ENCODE peak calls at places on chromosomes 3 and 15, in seven cellular contexts. I is breast epithelium; R is activated naive CD4-positive, alpha-beta T cell treated with anti-CD3 and anti-CD28 coated beads, Interleukin-2, amount 10 ng/mL, durations not matched to agents 7 days and 5 days; O is foreskin fibroblast; D is GM10248; V is NCI-H226; A is neural progenitor cell. N is an unnamed sample.
A peak's percentile ranks its signal among the peaks of the same experiment; 100 is the strongest.

GRCh38 chr15:36888018-36888992 is 212.0 kb downstream of the MEIS2 start:
- DNase-seq in V (peak; percentile 71), D (no peak), R (no peak), O (no peak), A (peak; percentile 56), I (no peak), N (no peak)

GRCh38 chr3:131083190-131083863 is 56.6 kb downstream of the NEK11 start:
- DNase-seq in I (no peak), D (no peak), V (no peak), O (peak; percentile 20), A (peak; percentile 67), R (no peak), N (no peak)

GRCh38 chr3:183033746-183034145 is 53.4 kb upstream of the DCUN1D1 start:
- DNase-seq in A (no peak), R (no peak), I (no peak), V (no peak), D (no peak), O (no peak), N (no peak)

GRCh38 chr3:13579089-13579488 is 30.2 kb downstream of the FBLN2 start:
- DNase-seq in D (no peak), A (no peak), V (peak; percentile 71), R (no peak), I (no peak), O (peak; percentile 78), N (no peak)

GRCh38 chr15:34812369-34812768 is 17.0 kb upstream of the ACTC1 start:
- DNase-seq in I (no peak), D (no peak), A (no peak), O (peak; percentile 45), R (no peak), V (no peak), N (no peak)

GRCh38 chr3:142828703-142829304 is 60.1 kb downstream of the PCOLCE2 start:
- DNase-seq in I (peak; percentile 41), D (peak; percentile 71), R (peak; percentile 78), O (peak; percentile 53), V (peak; percentile 64), A (peak; percentile 85), N (peak; percentile 68)

GRCh38 chr3:70631716-70632307 is 319.4 kb upstream of the MDFIC2 start:
- DNase-seq in A (peak; percentile 33), I (no peak), R (no peak), D (no peak), O (no peak), V (no peak), N (no peak)

GRCh38 chr3:196694941-196695848 is 16.9 kb downstream of the CEP19 start:
- DNase-seq in O (no peak), D (no peak), A (no peak), I (no peak), R (no peak), V (no peak), N (no peak)

GRCh38 chr3:148202386-148202785 is 495.3 kb upstream of the AGTR1 start:
- DNase-seq in I (no peak), A (peak; percentile 45), R (no peak), V (no peak), D (no peak), O (no peak), N (no peak)

GRCh38 chr3:53629396-53629711 is 134.9 kb downstream of the CACNA1D start:
- DNase-seq in R (no peak), I (no peak), A (no peak), D (no peak), V (no peak), O (no peak), N (no peak)

GRCh38 chr3:170835346-170835745 is 34.6 kb downstream of the RPL22L1 start:
- DNase-seq in I (no peak), R (no peak), V (no peak), A (peak; percentile 13), O (no peak), D (no peak), N (no peak)

GRCh38 chr15:75639191-75639708 is 774 bp downstream of the IMP3 start:
- DNase-seq in A (no peak), V (peak; percentile 6), I (no peak), O (no peak), D (no peak), R (no peak), N (no peak)

GRCh38 chr3:170038434-170039110 is 777 bp downstream of the GPR160 start:
- DNase-seq in D (peak; percentile 44), I (no peak), O (no peak), R (peak; percentile 44), A (peak; percentile 66), V (no peak), N (peak; percentile 41)

GRCh38 chr3:29649815-29650547 is 369.1 kb downstream of the RBMS3 start:
- DNase-seq in A (no peak), I (no peak), V (no peak), D (no peak), R (no peak), O (peak; percentile 12), N (no peak)

GRCh38 chr15:90903733-90904536 is 833 bp downstream of the MAN2A2 start:
- DNase-seq in D (no peak), O (no peak), R (no peak), V (no peak), A (peak; percentile 58), I (no peak), N (peak; percentile 55)

GRCh38 chr3:63343674-63344073 is 65.6 kb downstream of the SYNPR start:
- DNase-seq in V (peak; percentile 74), R (peak; percentile 20), D (no peak), O (peak; percentile 99), A (peak; percentile 54), I (peak; percentile 40), N (no peak)

GRCh38 chr3:185422677-185423076 is 59.7 kb downstream of the MAP3K13 start:
- DNase-seq in I (no peak), A (no peak), O (no peak), D (no peak), V (no peak), R (no peak), N (no peak)

N was measured in GM13977.